ENCODE peak calls at places on chromosome 11, in ten cellular contexts. I is kidney, J is foreskin fibroblast, N is pancreas, D is A549, Z is AG04450, H is fibroblast of the aortic adventitia, T is upper lobe of right lung, M is brain microvascular endothelial cell, A is fibroblast of lung. K is an unnamed sample.

GRCh38 chr11:101860694-101861371 is 54.0 kb upstream of the CEP126 start:
- DNase-seq in T (peak; percentile 56), H (peak; percentile 83), D (peak; percentile 37), M (peak; percentile 61), J (peak; percentile 82), N (peak; percentile 35), Z (no peak), A (peak; percentile 55), I (peak; percentile 54), K (peak; percentile 69)

GRCh38 chr11:96084610-96085348 is 160.9 kb upstream of the MTMR2 start:
- DNase-seq in N (no peak), J (no peak), H (no peak), Z (no peak), M (no peak), A (peak; percentile 39), T (no peak), D (no peak), I (no peak), K (no peak)

GRCh38 chr11:86278226-86278625 is 23.8 kb upstream of the HIKESHI start:
- DNase-seq in H (no peak), J (no peak), A (no peak), M (no peak), I (no peak), D (no peak), N (no peak), Z (no peak), T (no peak), K (no peak)

GRCh38 chr11:16750417-16750816 is 12.0 kb downstream of the C11orf58 start:
- DNase-seq in I (no peak), H (no peak), T (no peak), N (no peak), M (no peak), Z (no peak), J (no peak), A (no peak), D (no peak), K (no peak)

GRCh38 chr11:134416726-134417125 is 4.7 kb upstream of the B3GAT1 start:
- DNase-seq in N (no peak), J (no peak), H (no peak), A (no peak), M (no peak), T (no peak), D (no peak), I (no peak), Z (no peak), K (no peak)

GRCh38 chr11:71467164-71467563 is 14.2 kb downstream of the NADSYN1 start:
- DNase-seq in I (no peak), N (no peak), J (no peak), T (no peak), M (no peak), Z (no peak), D (no peak), H (no peak), A (no peak), K (no peak)

GRCh38 chr11:31804439-31805036 is 6.6 kb downstream of the PAX6 start:
- DNase-seq in T (no peak), I (peak; percentile 59), D (no peak), Z (no peak), H (no peak), J (no peak), N (no peak), A (peak; percentile 53), M (no peak), K (no peak)

GRCh38 chr11:72039108-72039850 is 40.6 kb downstream of the IL18BP start:
- DNase-seq in J (peak; percentile 89), D (no peak), N (peak; percentile 57), Z (peak; percentile 7), I (no peak), T (peak; percentile 82), M (no peak), H (peak; percentile 65), A (peak; percentile 28), K (peak; percentile 42)

GRCh38 chr11:29321293-29322132 is 695.3 kb downstream of the KCNA4 start:
- DNase-seq in N (no peak), T (no peak), H (peak; percentile 86), A (peak; percentile 93), J (peak; percentile 77), Z (peak; percentile 76), D (no peak), I (no peak), M (peak; percentile 78), K (peak; percentile 88)

GRCh38 chr11:78651136-78651775 is 76.6 kb upstream of the NARS2 start:
- DNase-seq in T (no peak), I (no peak), A (no peak), N (no peak), M (no peak), D (no peak), H (no peak), J (peak; percentile 69), Z (no peak), K (no peak)

GRCh38 chr11:46513934-46514342 is 79.9 kb downstream of the AMBRA1 start:
- DNase-seq in N (peak; percentile 17), T (no peak), J (peak; percentile 58), I (peak; percentile 56), H (peak; percentile 43), A (peak; percentile 61), D (no peak), M (no peak), Z (peak; percentile 39), K (peak; percentile 61)

GRCh38 chr11:27995082-27995481 is 112.9 kb downstream of the KIF18A start:
- DNase-seq in I (no peak), N (no peak), H (peak; percentile 19), Z (no peak), J (peak; percentile 67), A (no peak), T (no peak), M (no peak), D (no peak), K (no peak)

GRCh38 chr11:123241874-123242538 is 47.0 kb upstream of the CLMP start:
- DNase-seq in Z (no peak), N (no peak), I (no peak), T (no peak), M (no peak), J (no peak), H (no peak), A (no peak), D (no peak), K (no peak)

GRCh38 chr11:104073950-104074349 is 37.5 kb downstream of the DDI1 start:
- DNase-seq in M (peak; percentile 29), J (peak; percentile 21), D (peak; percentile 0), T (no peak), Z (no peak), N (no peak), I (no peak), A (peak; percentile 38), H (peak; percentile 45), K (no peak)

DNA sequence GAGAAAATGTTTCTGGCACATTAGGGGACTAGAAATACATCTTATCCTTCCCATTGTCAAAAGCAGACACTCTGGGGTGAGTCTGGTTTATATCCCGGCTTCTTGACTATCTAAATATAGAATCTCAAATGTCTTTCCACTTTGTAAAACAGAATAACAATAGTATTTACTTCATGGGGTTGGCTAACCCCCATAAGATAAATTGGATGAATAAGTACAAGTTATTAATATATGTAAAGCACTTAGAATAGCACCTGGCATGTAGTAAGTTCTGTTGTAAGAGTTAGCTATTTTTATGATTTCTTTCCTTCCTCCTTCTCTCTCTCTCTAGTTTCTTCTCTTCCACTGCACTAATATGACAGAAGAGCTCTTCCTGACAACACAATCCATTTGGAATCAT is 499.1 kb downstream of the INSC start:
- DNase-seq in N (no peak), H (peak; percentile 11), D (no peak), T (no peak), I (no peak), M (no peak), Z (no peak), J (no peak), A (no peak), K (no peak)
- TF ChIP-seq CTCF in N (no peak), H (no peak), D (no peak), T (no peak), I (no peak), M (no peak), Z (no peak), J (no peak), A (no peak), K (no peak)

DNA sequence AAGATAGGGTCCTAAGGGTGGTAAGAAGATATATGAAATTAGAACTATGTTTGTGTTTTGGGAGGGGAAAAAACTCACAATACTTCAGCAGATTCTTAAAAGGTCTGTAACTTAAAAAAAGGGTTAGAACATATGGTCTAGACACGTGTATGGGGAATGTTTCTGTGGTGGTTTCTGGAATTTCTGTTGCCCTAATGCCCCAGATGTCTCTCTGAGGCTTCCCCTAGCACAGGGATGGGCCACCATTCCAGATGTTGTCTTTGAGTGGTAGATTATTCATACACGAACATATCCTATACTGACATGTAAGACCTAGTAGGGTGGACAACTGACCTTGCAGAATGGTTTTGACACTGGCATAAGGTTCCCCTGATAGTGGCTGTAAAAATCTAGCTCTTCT is 26.2 kb downstream of the EHF start:
- DNase-seq in I (no peak), D (no peak), H (no peak), T (no peak), Z (no peak), N (no peak), J (peak; percentile 88), A (peak; percentile 27), M (no peak), K (no peak)
- H3K4me3 ChIP-seq in I (no peak overlapping the region), D (no peak overlapping the region), H (no peak overlapping the region), T (no peak overlapping the region), Z (no peak overlapping the region), N (no peak overlapping the region), J (no peak overlapping the region), A (no peak overlapping the region), M (no peak overlapping the region), K (no peak overlapping the region)

GRCh38 chr11:69241075-69241740 is 52.7 kb upstream of the MYEOV start:
- DNase-seq in N (no peak), M (no peak), J (no peak), A (no peak), Z (no peak), D (no peak), T (no peak), I (peak; percentile 32), H (no peak), K (no peak)

GRCh38 chr11:69239320-69240040 is 54.5 kb upstream of the MYEOV start:
- DNase-seq in N (no peak), T (no peak), I (no peak), A (no peak), D (no peak), H (no peak), J (no peak), Z (no peak), M (no peak), K (no peak)

GRCh38 chr11:69238562-69239319 is 55.2 kb upstream of the MYEOV start:
- DNase-seq in M (no peak), H (no peak), J (no peak), A (no peak), Z (no peak), I (no peak), T (no peak), N (no peak), D (no peak), K (no peak)

GRCh38 chr11:69241844-69242582 is 51.9 kb upstream of the MYEOV start:
- DNase-seq in N (no peak), H (no peak), J (peak; percentile 18), T (no peak), Z (no peak), M (no peak), D (no peak), A (no peak), I (no peak), K (no peak)

GRCh38 chr11:69240332-69241074 is 53.5 kb upstream of the MYEOV start:
- DNase-seq in Z (no peak), D (no peak), M (no peak), A (no peak), T (no peak), N (no peak), H (peak; percentile 18), I (no peak), J (peak; percentile 25), K (no peak)
- TF ChIP-seq CTCF in Z (peak; percentile 52), D (peak; percentile 41), M (peak; percentile 70), A (peak; percentile 51), T (peak; percentile 15), N (no peak), H (peak; percentile 41), I (peak; percentile 22), J (peak; percentile 43), K (peak; percentile 54)

GRCh38 chr11:639324-639977 is 2.4 kb downstream of the DRD4 start:
- DNase-seq in H (no peak), I (no peak), T (no peak), Z (no peak), M (no peak), D (no peak), A (no peak), N (no peak), J (peak; percentile 40), K (no peak)
- H3K4me3 ChIP-seq in H (no peak overlapping the region), I (no peak overlapping the region), T (no peak overlapping the region), Z (no peak overlapping the region), M (no peak overlapping the region), D (no peak overlapping the region), A (no peak overlapping the region), N (no peak overlapping the region), J (no peak overlapping the region), K (no peak overlapping the region)